ENCODE peak calls at places on chromosomes 11 and 22, in six cellular contexts. H, K, P, L, N and E are unnamed samples.

GRCh38 chr11:79227732-79228416 is 213.0 kb downstream of the TENM4 start:
- DNase-seq in H (peak; percentile 87), K (no peak), P (no peak), L (no peak), N (no peak), E (no peak)

GRCh38 chr22:45546333-45547015 is 43.8 kb downstream of the FBLN1 start:
- DNase-seq in H (no peak), K (no peak), P (no peak), L (no peak), N (no peak), E (no peak)

GRCh38 chr11:134657631-134658030 is 245.6 kb upstream of the B3GAT1 start:
- DNase-seq in H (no peak), K (no peak), P (peak; percentile 18), L (no peak), N (no peak), E (no peak)

GRCh38 chr11:71448257-71449161 is at the start of gene DHCR7:
- DNase-seq in H (peak; percentile 99), K (peak; percentile 94), P (peak; percentile 98), L (peak; percentile 96), N (peak; percentile 84), E (peak; percentile 95)

GRCh38 chr11:104705475-104706195 is 192.6 kb downstream of the CASP12 start:
- DNase-seq in H (no peak), K (peak; percentile 85), P (no peak), L (peak; percentile 39), N (no peak), E (peak; percentile 58)

GRCh38 chr11:2779981-2780849 is 80.4 kb upstream of the KCNQ1OT1 start:
- DNase-seq in H (peak; percentile 39), K (peak; percentile 42), P (peak; percentile 24), L (no peak), N (no peak), E (peak; percentile 50)

GRCh38 chr11:4862447-4863236 is 13.6 kb upstream of the OR51S1 start:
- DNase-seq in H (peak; percentile 71), K (no peak), P (no peak), L (no peak), N (no peak), E (no peak)

GRCh38 chr11:45073575-45074225 is 72.7 kb upstream of the PRDM11 start:
- DNase-seq in H (no peak), K (no peak), P (no peak), L (no peak), N (no peak), E (no peak)

GRCh38 chr11:101870510-101870909 is 44.3 kb upstream of the CEP126 start:
- DNase-seq in H (no peak), K (no peak), P (no peak), L (peak; percentile 79), N (no peak), E (no peak)

GRCh38 chr11:73308003-73308962 is at the start of gene ARHGEF17:
- DNase-seq in H (peak; percentile 96), K (peak; percentile 56), P (no peak), L (peak; percentile 91), N (no peak), E (peak; percentile 71)

GRCh38 chr22:36469094-36469710 is 12.2 kb downstream of the TXN2 start:
- DNase-seq in H (no peak), K (no peak), P (no peak), L (no peak), N (no peak), E (no peak)

GRCh38 chr22:27879923-27880322 is 39.1 kb downstream of the PITPNB start:
- DNase-seq in H (peak; percentile 69), K (no peak), P (no peak), L (peak; percentile 69), N (no peak), E (no peak)

GRCh38 chr11:78714539-78714938 is 139.9 kb upstream of the NARS2 start:
- DNase-seq in H (no peak), K (no peak), P (no peak), L (no peak), N (no peak), E (no peak)

GRCh38 chr11:33942954-33943353 is 51.1 kb upstream of the LMO2 start:
- DNase-seq in H (no peak), K (no peak), P (no peak), L (peak; percentile 46), N (no peak), E (no peak)

GRCh38 chr22:50460942-50461341 is 13.9 kb downstream of the SBF1 start:
- DNase-seq in H (no peak), K (no peak), P (no peak), L (no peak), N (no peak), E (no peak)

GRCh38 chr11:12845739-12846358 is 163.3 kb upstream of the RASSF10 start:
- DNase-seq in H (peak; percentile 72), K (no peak), P (no peak), L (peak; percentile 87), N (peak; percentile 8), E (peak; percentile 74)

GRCh38 chr22:33451851-33452469 is 393.8 kb upstream of the SYN3 start:
- DNase-seq in H (no peak), K (no peak), P (no peak), L (peak; percentile 26), N (no peak), E (no peak)

GRCh38 chr22:42333544-42333943 is 63.1 kb upstream of the TCF20 start:
- DNase-seq in H (no peak), K (no peak), P (no peak), L (no peak), N (no peak), E (no peak)
- H3K27ac ChIP-seq in H (no peak overlapping the region), K (no peak overlapping the region), P (no peak overlapping the region), L (no peak overlapping the region), N (no peak overlapping the region), E (no peak overlapping the region)

DNA sequence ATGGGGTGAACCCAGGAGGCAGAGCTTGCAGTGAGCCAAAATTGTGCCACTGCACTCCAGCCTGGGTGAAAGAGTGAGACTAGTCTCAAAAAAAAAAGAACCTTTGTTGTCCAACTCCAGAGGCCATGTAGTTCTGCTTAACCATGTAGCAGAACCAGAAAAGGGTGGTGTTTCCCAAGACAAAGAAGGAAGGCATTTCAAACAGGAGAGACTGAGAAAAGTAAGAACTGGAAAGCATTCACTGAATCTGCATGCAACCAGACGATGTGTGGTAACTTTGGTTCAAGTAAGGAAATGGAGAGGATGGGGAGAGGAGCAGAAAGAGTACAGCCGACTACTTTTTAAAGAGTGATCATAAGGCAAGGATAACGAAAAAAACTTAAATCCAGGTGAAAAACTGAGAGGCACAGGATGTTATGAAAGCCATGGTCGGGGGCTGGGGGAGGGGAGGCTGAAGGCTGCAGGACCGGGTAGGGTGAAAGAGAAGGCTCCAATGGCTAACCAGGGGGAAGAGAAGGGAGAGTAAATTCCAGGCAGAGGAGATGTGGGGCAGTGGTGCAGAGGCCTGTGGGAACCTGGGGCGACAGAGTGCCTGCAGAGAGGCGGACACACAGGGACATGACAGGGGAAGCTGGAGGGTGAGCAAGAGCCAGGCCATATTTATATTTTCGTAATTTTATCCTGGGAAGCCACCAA is 48.8 kb downstream of the MAPK1 start:
- DNase-seq in H (peak; percentile 60), K (no peak), P (no peak), L (no peak), N (no peak), E (no peak)
- H3K27ac ChIP-seq in H (no peak overlapping the region), K (no peak overlapping the region), P (no peak overlapping the region), L (no peak overlapping the region), N (no peak overlapping the region), E (no peak overlapping the region)

GRCh38 chr11:118633319-118633690 is 25.9 kb downstream of the PHLDB1 start:
- DNase-seq in H (no peak), K (no peak), P (no peak), L (no peak), N (no peak), E (no peak)

GRCh38 chr11:118629761-118630661 is 22.6 kb downstream of the PHLDB1 start:
- DNase-seq in H (no peak), K (no peak), P (no peak), L (no peak), N (no peak), E (no peak)

GRCh38 chr11:118631109-118631508 is 23.7 kb downstream of the PHLDB1 start:
- DNase-seq in H (no peak), K (no peak), P (no peak), L (no peak), N (no peak), E (no peak)

GRCh38 chr11:118632577-118633318 is 25.3 kb downstream of the PHLDB1 start:
- DNase-seq in H (no peak), K (no peak), P (no peak), L (no peak), N (no peak), E (no peak)

GRCh38 chr11:118631510-118631909 is 24.1 kb downstream of the PHLDB1 start:
- DNase-seq in H (no peak), K (no peak), P (no peak), L (no peak), N (no peak), E (no peak)
- H3K27ac ChIP-seq in H (no peak overlapping the region), K (no peak overlapping the region), P (peak overlapping the region; percentile 80), L (no peak overlapping the region), N (no peak overlapping the region), E (no peak overlapping the region)

GRCh38 chr11:6608726-6609501 is 3.1 kb downstream of the TAF10 start:
- DNase-seq in H (peak; percentile 39), K (no peak), P (no peak), L (peak; percentile 19), N (no peak), E (no peak)
- H3K27ac ChIP-seq in H (no peak overlapping the region), K (no peak overlapping the region), P (no peak overlapping the region), L (no peak overlapping the region), N (no peak overlapping the region), E (no peak overlapping the region)

DNA sequence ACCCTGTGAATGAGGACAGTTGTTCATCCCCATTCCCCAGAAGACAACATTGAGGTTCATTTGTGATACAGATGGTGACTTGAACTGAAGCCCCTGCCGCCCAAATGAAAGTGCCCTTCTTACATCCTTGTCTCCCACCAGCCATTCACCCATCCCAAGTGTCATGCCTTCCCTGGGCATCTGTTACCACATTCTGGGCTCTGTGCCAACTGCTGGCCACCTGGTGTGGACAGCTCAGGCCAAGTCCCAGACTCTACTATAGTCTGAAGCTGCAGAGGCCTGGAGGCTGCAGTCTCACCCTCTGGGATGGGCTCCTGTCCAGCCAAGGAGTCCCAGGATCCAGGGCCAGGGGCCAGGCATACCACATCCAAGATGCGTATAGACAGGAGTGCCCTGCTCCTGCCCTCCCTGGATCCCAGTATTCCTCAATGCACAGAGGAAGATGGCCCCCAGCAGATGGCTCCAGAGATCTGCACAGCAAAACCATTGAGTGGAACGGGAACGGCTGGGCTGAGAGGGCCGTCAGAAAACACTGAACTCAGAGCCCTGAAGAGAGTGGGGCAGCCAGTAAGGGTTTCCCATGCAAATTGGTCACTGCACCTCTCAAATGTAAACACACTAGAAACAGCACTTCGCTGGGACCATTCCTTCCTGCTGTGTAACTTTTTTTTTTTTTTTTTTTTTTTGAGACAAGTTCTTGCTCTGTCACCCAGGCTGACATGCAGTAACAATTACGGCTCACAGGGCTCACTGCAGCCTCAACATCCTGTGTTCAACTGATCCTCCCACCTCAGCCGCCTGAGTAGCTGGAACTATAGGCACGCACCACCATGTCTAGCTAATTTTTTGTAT is 22.8 kb downstream of the ARRB1 start:
- DNase-seq in H (peak; percentile 91), K (peak; percentile 72), P (peak; percentile 84), L (peak; percentile 98), N (no peak), E (peak; percentile 79)
- H3K27ac ChIP-seq in H (no peak overlapping the region), K (peak overlapping the region; percentile 52), P (peak overlapping the region; percentile 88), L (peak overlapping the region; percentile 34), N (peak overlapping the region; percentile 63), E (no peak overlapping the region)